ENCODE peak calls at places on chromosomes 2 and 18, in seven cellular contexts. Y, V, C, K, N, I and H are unnamed samples.

GRCh38 chr2:64942693-64943092 is 46.5 kb upstream of the SLC1A4 start:
- DNase-seq in Y (no peak), I (no peak), K (no peak), V (no peak), N (no peak), C (no peak), H (no peak)

GRCh38 chr18:56238576-56238975 is 399.8 kb downstream of the TXNL1 start:
- DNase-seq in K (no peak), C (no peak), N (no peak), I (no peak), Y (no peak), V (no peak), H (peak; percentile 31)

GRCh38 chr18:45324489-45325111 is 290.7 kb upstream of the SLC14A2 start:
- DNase-seq in Y (peak; percentile 11), C (peak; percentile 8), N (peak; percentile 12), V (peak; percentile 47), I (peak; percentile 19), K (peak; percentile 38), H (peak; percentile 74)

GRCh38 chr2:204225633-204226032 is 289.1 kb downstream of the ICOS start:
- DNase-seq in K (no peak), V (no peak), C (no peak), Y (no peak), I (no peak), N (no peak), H (no peak)

GRCh38 chr18:79487198-79488165 is 91.8 kb downstream of the NFATC1 start:
- DNase-seq in C (no peak), V (no peak), Y (no peak), I (no peak), N (no peak), K (no peak), H (no peak)

GRCh38 chr2:12452211-12452610 is 264.5 kb upstream of the TRIB2 start:
- DNase-seq in C (peak; percentile 96), V (no peak), K (no peak), Y (no peak), I (peak; percentile 81), N (peak; percentile 7), H (no peak)

GRCh38 chr2:215554689-215555088 is 118.8 kb upstream of the FN1 start:
- DNase-seq in Y (no peak), K (no peak), V (no peak), C (peak; percentile 81), N (no peak), I (no peak), H (no peak)

GRCh38 chr2:174145827-174146226 is 102.5 kb downstream of the OLA1 start:
- DNase-seq in K (peak; percentile 47), C (no peak), Y (no peak), N (no peak), V (no peak), I (no peak), H (peak; percentile 66)

GRCh38 chr18:22432672-22433137 is 15.0 kb upstream of the CTAGE1 start:
- DNase-seq in I (peak; percentile 90), K (no peak), N (peak; percentile 71), Y (no peak), C (peak; percentile 97), V (no peak), H (peak; percentile 56)

GRCh38 chr18:58484989-58485962 is 143.6 kb downstream of the ALPK2 start:
- DNase-seq in K (peak; percentile 54), V (peak; percentile 53), I (no peak), N (peak; percentile 54), Y (peak; percentile 20), C (no peak), H (peak; percentile 58)

GRCh38 chr2:20583425-20583881 is 67.4 kb downstream of the HS1BP3 start:
- DNase-seq in C (no peak), V (no peak), Y (no peak), N (no peak), I (no peak), K (no peak), H (no peak)

GRCh38 chr2:715847-716573 is 38.8 kb upstream of the TMEM18 start:
- DNase-seq in I (peak; percentile 20), C (peak; percentile 27), V (no peak), Y (no peak), N (peak; percentile 20), K (no peak), H (peak; percentile 46)

DNA sequence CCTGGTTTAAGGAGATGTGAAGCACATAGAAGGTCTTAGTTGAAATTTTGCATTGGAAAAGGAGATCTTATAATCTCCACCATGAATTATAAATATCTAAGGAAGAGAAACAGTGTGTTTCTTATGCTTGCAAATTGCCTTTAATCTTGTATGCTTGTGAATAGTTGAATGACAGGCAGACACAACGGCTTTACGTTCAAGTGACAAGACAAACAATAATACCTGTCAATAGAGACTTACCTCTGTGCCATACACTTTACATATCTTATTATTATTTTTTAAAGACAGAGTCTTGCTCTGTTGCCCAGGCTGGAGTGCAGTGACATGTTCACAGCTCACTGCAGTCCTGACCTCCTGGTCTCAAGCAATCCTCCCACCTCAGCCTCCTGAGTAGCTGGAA is 113.7 kb downstream of the QPCT start:
- DNase-seq in K (no peak), C (no peak), N (no peak), Y (no peak), I (no peak), V (no peak), H (no peak)
- H3K9ac ChIP-seq in K (no peak overlapping the region), C (no peak overlapping the region), N (no peak overlapping the region), Y (no peak overlapping the region), I (no peak overlapping the region), V (no peak overlapping the region), H (no peak overlapping the region)

GRCh38 chr2:108943067-108943350 is 46.0 kb downstream of the EDAR start:
- DNase-seq in V (no peak), N (no peak), I (no peak), K (no peak), Y (no peak), C (no peak), H (no peak)
- H2BK5ac ChIP-seq in V (no peak overlapping the region), N (no peak overlapping the region), I (no peak overlapping the region), K (no peak overlapping the region), Y (no peak overlapping the region), C (no peak overlapping the region), H (no peak overlapping the region)

DNA sequence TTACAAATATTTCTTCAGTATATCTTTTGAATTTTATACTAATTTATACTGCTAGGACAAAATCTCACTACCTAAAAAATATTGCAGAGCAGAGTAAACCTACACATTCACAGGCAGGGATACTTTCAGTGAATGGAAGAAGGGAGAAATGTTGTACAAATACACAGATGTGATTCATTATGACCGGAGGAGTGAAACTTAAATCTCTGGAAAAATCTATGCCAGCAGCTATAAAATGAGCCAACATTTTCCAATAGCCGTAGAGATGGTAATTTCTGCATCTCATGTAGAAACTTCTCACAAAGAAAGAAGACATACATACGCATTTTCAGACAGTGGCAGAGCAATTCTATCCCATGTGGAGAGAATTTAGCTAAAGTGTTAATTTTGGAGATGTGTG is 54.8 kb downstream of the KCNS3 start:
- DNase-seq in V (no peak), I (no peak), K (no peak), N (no peak), C (peak; percentile 14), Y (no peak), H (no peak)
- H3K9ac ChIP-seq in V (no peak overlapping the region), I (no peak overlapping the region), K (no peak overlapping the region), N (no peak overlapping the region), C (no peak overlapping the region), Y (no peak overlapping the region), H (no peak overlapping the region)

DNA sequence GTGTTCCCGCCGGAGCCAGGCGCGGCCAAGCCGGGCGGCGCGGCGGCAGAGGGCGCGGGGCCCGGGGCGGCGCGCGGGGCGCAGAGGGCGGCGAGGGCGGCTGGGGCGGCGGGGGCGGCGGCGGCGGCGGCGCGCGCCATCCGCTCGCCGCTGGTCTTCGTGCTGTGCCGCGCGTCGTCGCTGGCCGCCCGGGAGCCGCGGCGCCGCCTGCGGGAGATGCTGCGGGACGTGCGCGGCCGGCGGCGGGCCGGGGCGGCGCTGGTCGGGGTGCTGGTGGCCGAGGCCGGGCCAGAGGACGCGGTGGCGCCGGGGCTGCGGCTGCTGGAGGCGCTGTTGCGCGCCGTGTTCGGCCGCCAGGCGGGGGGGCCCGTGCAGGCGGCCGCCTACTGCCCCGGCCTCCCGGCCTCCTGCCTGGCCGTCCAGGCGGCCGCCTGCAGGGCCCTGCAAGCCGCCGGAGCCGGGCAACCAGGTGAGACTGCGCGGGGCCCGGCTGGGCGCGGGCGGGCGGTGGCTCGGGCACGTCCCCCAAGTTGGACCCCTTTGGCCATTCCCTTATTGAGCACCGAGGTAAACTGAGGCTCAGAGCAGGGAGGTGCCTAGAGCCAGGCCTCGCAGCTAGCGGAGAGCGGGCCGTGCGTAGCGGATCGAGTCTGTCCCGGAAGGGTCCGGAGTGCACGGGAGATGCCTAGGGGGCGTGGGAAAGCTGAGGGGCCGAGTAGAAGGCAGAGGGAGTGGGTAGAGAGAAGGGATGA is 584 bp downstream of the C2orf72 start:
- DNase-seq in C (no peak), Y (no peak), I (no peak), K (no peak), N (peak; percentile 60), V (peak; percentile 58), H (no peak)
- H2BK5ac ChIP-seq in C (no peak overlapping the region), Y (no peak overlapping the region), I (no peak overlapping the region), K (no peak overlapping the region), N (no peak overlapping the region), V (no peak overlapping the region), H (no peak overlapping the region)

GRCh38 chr2:119311831-119312230 is 54.8 kb downstream of the C2orf76 start:
- DNase-seq in Y (no peak), V (no peak), N (no peak), C (no peak), I (no peak), K (no peak), H (no peak)

GRCh38 chr2:119319593-119319992 is 47.0 kb downstream of the C2orf76 start:
- DNase-seq in I (no peak), K (no peak), C (no peak), V (no peak), Y (no peak), N (no peak), H (no peak)

GRCh38 chr2:119316066-119316465 is 50.6 kb downstream of the C2orf76 start:
- DNase-seq in C (no peak), Y (no peak), N (peak; percentile 63), V (no peak), I (no peak), K (no peak), H (no peak)

GRCh38 chr2:119315241-119315925 is 51.3 kb downstream of the C2orf76 start:
- DNase-seq in N (peak; percentile 91), C (no peak), K (no peak), Y (no peak), V (no peak), I (no peak), H (no peak)

GRCh38 chr2:119317556-119317955 is 49.1 kb downstream of the C2orf76 start:
- DNase-seq in K (no peak), C (no peak), V (no peak), I (no peak), N (no peak), Y (no peak), H (no peak)
- H3K9ac ChIP-seq in K (no peak overlapping the region), C (no peak overlapping the region), V (no peak overlapping the region), I (no peak overlapping the region), N (no peak overlapping the region), Y (no peak overlapping the region), H (no peak overlapping the region)

GRCh38 chr2:136122654-136123053 is 4.7 kb upstream of the CXCR4 start:
- DNase-seq in C (no peak), I (no peak), Y (no peak), V (no peak), K (no peak), N (no peak), H (no peak)
- H2BK5ac ChIP-seq in C (no peak overlapping the region), I (no peak overlapping the region), Y (no peak overlapping the region), V (no peak overlapping the region), K (no peak overlapping the region), N (no peak overlapping the region), H (no peak overlapping the region)